ENCODE peak calls at places on chromosome 21, in six cellular contexts. T, A, G, E, V and K are unnamed samples.

GRCh38 chr21:39024538-39024937 is 158.7 kb downstream of the PSMG1 start:
- DNase-seq in A (no peak), V (no peak), G (no peak), E (no peak), T (no peak), K (no peak)

GRCh38 chr21:21383126-21383525 is 384.9 kb downstream of the NCAM2 start:
- DNase-seq in A (no peak), V (no peak), T (no peak), G (no peak), E (peak), K (no peak)

GRCh38 chr21:38773108-38774061 is 32.3 kb upstream of the ETS2 start:
- DNase-seq in E (peak), V (peak), T (no peak), G (no peak), A (no peak), K (peak)

GRCh38 chr21:38815060-38815405 is 9.3 kb downstream of the ETS2 start:
- DNase-seq in E (peak), V (peak), A (no peak), G (no peak), T (no peak), K (peak)

GRCh38 chr21:14737922-14738321 is 191.8 kb upstream of the SAMSN1 start:
- DNase-seq in A (peak), V (peak), E (peak), G (no peak), T (no peak), K (peak)

GRCh38 chr21:38386967-38387366 is 111.3 kb downstream of the ERG start:
- DNase-seq in A (no peak), G (no peak), T (no peak), V (no peak), E (no peak), K (peak)

GRCh38 chr21:17585875-17586450 is 26.7 kb downstream of the BTG3 start:
- DNase-seq in E (peak), A (peak), T (no peak), G (no peak), V (peak), K (peak)

GRCh38 chr21:29092102-29092959 is 18.9 kb upstream of the CCT8 start:
- DNase-seq in T (no peak), V (peak), G (no peak), A (no peak), E (peak), K (peak)

GRCh38 chr21:16460936-16461335 is 731.2 kb downstream of the USP25 start:
- DNase-seq in A (no peak), G (peak), E (no peak), V (no peak), T (no peak), K (no peak)

GRCh38 chr21:15415541-15416261 is 314.1 kb upstream of the USP25 start:
- DNase-seq in E (no peak), T (no peak), V (no peak), G (no peak), A (no peak), K (no peak)

GRCh38 chr21:45356251-45356650 is 48.7 kb upstream of the COL18A1 start:
- DNase-seq in T (no peak), V (no peak), G (no peak), E (no peak), A (no peak), K (no peak)
- H4K91ac ChIP-seq in T (peak), V (peak), G (no peak), E (peak), A (no peak), K (peak)

DNA sequence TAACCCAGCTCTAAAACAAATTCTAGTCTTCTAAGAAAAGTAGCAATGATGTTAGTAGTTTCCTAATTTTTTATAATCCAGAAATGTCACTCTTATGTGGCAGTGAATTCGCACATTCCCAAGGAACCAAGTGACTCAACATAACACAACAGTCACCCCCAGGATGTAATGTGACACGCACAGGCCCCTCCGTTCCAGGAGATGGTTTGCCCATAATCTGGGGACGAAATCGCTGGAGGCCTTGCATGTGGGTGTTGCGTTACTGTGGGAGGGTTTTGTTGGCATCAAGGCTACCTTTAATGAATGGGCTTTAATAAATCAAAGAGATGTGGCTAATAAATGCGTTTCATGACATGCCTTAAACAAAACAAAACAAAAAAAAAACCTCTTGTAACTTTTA is 50.9 kb downstream of the EVA1C start:
- DNase-seq in G (no peak), T (no peak), A (no peak), V (no peak), E (peak), K (no peak)
- H4K91ac ChIP-seq in G (no peak), T (no peak), A (no peak), V (no peak), E (peak), K (no peak)

DNA sequence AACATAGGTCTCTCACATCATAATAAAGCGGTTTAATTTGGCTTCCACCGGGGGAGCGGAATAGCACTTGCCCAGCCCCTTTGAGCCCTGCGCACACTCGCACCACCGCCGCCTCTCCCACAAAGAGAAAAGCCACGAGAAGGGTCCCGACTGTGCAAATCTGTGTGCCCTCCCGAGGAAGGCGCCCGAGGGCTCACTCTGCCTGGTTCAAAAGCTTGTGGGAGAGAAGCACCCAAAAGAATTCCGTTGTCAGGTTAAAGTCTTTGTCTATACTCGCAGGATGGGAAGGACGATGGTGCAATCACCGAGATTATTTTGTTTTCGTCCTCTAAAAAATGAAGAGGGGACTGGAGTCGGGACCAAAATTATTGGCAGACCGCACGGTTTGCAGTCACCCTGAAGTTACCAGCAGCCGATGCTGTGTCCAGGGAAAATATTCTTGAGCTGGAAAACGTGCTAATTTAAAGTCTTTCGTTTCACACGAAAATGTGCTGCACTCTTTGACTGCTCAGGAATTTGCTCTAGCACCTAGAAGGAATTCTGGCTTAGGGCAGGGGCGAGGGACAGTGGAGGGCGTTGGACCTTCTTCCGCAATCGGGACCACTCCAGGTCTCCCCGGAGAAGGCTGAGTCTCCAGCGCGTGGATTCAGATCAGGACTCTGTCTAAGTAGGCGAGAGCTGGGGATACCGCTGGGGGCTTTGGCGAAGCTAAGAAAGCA is 6.6 kb upstream of the SIM2 start:
- DNase-seq in V (peak), E (no peak), A (peak), G (no peak), T (no peak), K (no peak)
- H4K91ac ChIP-seq in V (no peak), E (no peak), A (no peak), G (no peak), T (no peak), K (no peak)

GRCh38 chr21:43737158-43737950 is 18.4 kb downstream of the PDXK start:
- DNase-seq in V (no peak), G (no peak), A (no peak), E (no peak), T (no peak), K (no peak)
- H4K91ac ChIP-seq in V (no peak), G (no peak), A (peak), E (no peak), T (no peak), K (peak)